ENCODE peak calls at places on chromosomes 13 and 19, in four cellular contexts. Y, S, I and R are unnamed samples.

GRCh38 chr19:10433131-10433536 is 12.8 kb downstream of the PDE4A start:
- DNase-seq in S (no peak), Y (no peak), I (no peak), R (no peak)

GRCh38 chr19:33472696-33473624 is 48.6 kb downstream of the PEPD start:
- DNase-seq in Y (no peak), I (peak; percentile 81), S (peak; percentile 33), R (no peak)

GRCh38 chr13:93559718-93560117 is 333.1 kb downstream of the GPC6 start:
- DNase-seq in S (no peak), I (peak; percentile 45), Y (no peak), R (no peak)

GRCh38 chr13:103788061-103788652 is 721.9 kb upstream of the SLC10A2 start:
- DNase-seq in Y (no peak), I (no peak), S (no peak), R (no peak)

GRCh38 chr19:46759817-46760333 is 13.6 kb upstream of the STRN4 start:
- DNase-seq in S (no peak), I (peak; percentile 99), Y (no peak), R (no peak)

GRCh38 chr19:29507081-29507860 is 18.5 kb upstream of the VSTM2B start:
- DNase-seq in I (no peak), S (peak; percentile 58), Y (no peak), R (peak; percentile 37)

GRCh38 chr19:55118401-55118991 is 1.1 kb upstream of the PPP1R12C start:
- DNase-seq in Y (no peak), S (peak; percentile 77), I (no peak), R (peak; percentile 58)

GRCh38 chr13:111852701-111853100 is 214.2 kb upstream of the SOX1 start:
- DNase-seq in Y (no peak), I (no peak), S (no peak), R (no peak)

GRCh38 chr13:51324714-51325440 is 14.6 kb upstream of the SERPINE3 start:
- DNase-seq in Y (peak; percentile 20), I (no peak), S (no peak), R (no peak)

GRCh38 chr19:2887391-2887914 is 13.3 kb upstream of the ZNF57 start:
- DNase-seq in S (no peak), I (peak; percentile 86), Y (no peak), R (no peak)

GRCh38 chr13:51778407-51778806 is 25.6 kb downstream of the DHRS12 start:
- DNase-seq in S (no peak), I (no peak), Y (no peak), R (no peak)

GRCh38 chr19:49853852-49854849 is 3.2 kb downstream of the PTOV1 start:
- DNase-seq in I (no peak), S (no peak), Y (no peak), R (peak; percentile 39)

GRCh38 chr13:111204438-111205177 is 89.5 kb downstream of the ARHGEF7 start:
- DNase-seq in S (peak; percentile 70), I (peak; percentile 81), Y (no peak), R (no peak)

GRCh38 chr13:112849500-112849899 is 119.5 kb upstream of the MCF2L start:
- DNase-seq in S (no peak), Y (no peak), I (no peak), R (no peak)

GRCh38 chr13:43242040-43242439 is 218.7 kb downstream of the DNAJC15 start:
- DNase-seq in S (no peak), Y (no peak), I (no peak), R (no peak)

GRCh38 chr19:58154287-58154678 is 3.7 kb upstream of the ZNF329 start:
- DNase-seq in S (peak; percentile 65), I (peak; percentile 54), Y (peak; percentile 18), R (peak; percentile 50)

GRCh38 chr19:48607359-48607755 is 815 bp downstream of the SPACA4 start:
- DNase-seq in Y (no peak), I (no peak), S (no peak), R (no peak)

GRCh38 chr19:48609571-48610108 is 3.1 kb downstream of the SPACA4 start:
- DNase-seq in Y (no peak), S (no peak), I (no peak), R (no peak)

GRCh38 chr19:48606463-48607358 is at the start of gene SPACA4:
- DNase-seq in Y (no peak), I (no peak), S (no peak), R (no peak)

GRCh38 chr19:48611872-48612271 is 3.0 kb downstream of the FAM83E start:
- DNase-seq in Y (no peak), S (no peak), I (no peak), R (no peak)

GRCh38 chr19:48608798-48609263 is 2.3 kb downstream of the SPACA4 start:
- DNase-seq in Y (no peak), I (peak; percentile 39), S (no peak), R (peak; percentile 68)
- TF ChIP-seq CTCF in Y (peak; percentile 85), I (peak; percentile 58), S (peak; percentile 41), R (peak; percentile 33)

GRCh38 chr19:38662508-38663155 is 15.2 kb downstream of the ACTN4 start:
- DNase-seq in S (no peak), I (no peak), Y (no peak), R (no peak)

GRCh38 chr19:38664503-38665211 is 17.2 kb downstream of the ACTN4 start:
- DNase-seq in S (no peak), I (no peak), Y (no peak), R (no peak)

GRCh38 chr19:38661996-38662395 is 14.5 kb downstream of the ACTN4 start:
- DNase-seq in Y (no peak), S (no peak), I (no peak), R (peak; percentile 27)

GRCh38 chr19:38663957-38664502 is 16.6 kb downstream of the ACTN4 start:
- DNase-seq in Y (no peak), I (no peak), S (no peak), R (peak; percentile 52)

GRCh38 chr19:38663156-38663651 is 15.8 kb downstream of the ACTN4 start:
- DNase-seq in Y (no peak), S (no peak), I (no peak), R (no peak)
- H3K4me3 ChIP-seq in Y (no peak overlapping the region), S (no peak overlapping the region), I (no peak overlapping the region), R (no peak overlapping the region)

GRCh38 chr13:41007359-41008118 is 11.6 kb downstream of the ELF1 start:
- DNase-seq in S (no peak), Y (no peak), I (no peak), R (no peak)
- TF ChIP-seq CTCF in S (no peak), Y (no peak), I (no peak), R (no peak)

GRCh38 chr19:38004505-38005223 is 97.7 kb downstream of the SIPA1L3 start:
- DNase-seq in Y (peak; percentile 73), I (peak; percentile 98), S (peak; percentile 76), R (peak; percentile 63)

GRCh38 chr19:38005224-38005614 is 98.2 kb downstream of the SIPA1L3 start:
- DNase-seq in S (no peak), Y (no peak), I (no peak), R (no peak)

GRCh38 chr19:38001158-38001781 is 94.3 kb downstream of the SIPA1L3 start:
- DNase-seq in S (no peak), I (no peak), Y (no peak), R (no peak)

GRCh38 chr19:38004100-38004504 is 97.1 kb downstream of the SIPA1L3 start:
- DNase-seq in Y (no peak), I (no peak), S (no peak), R (no peak)

DNA sequence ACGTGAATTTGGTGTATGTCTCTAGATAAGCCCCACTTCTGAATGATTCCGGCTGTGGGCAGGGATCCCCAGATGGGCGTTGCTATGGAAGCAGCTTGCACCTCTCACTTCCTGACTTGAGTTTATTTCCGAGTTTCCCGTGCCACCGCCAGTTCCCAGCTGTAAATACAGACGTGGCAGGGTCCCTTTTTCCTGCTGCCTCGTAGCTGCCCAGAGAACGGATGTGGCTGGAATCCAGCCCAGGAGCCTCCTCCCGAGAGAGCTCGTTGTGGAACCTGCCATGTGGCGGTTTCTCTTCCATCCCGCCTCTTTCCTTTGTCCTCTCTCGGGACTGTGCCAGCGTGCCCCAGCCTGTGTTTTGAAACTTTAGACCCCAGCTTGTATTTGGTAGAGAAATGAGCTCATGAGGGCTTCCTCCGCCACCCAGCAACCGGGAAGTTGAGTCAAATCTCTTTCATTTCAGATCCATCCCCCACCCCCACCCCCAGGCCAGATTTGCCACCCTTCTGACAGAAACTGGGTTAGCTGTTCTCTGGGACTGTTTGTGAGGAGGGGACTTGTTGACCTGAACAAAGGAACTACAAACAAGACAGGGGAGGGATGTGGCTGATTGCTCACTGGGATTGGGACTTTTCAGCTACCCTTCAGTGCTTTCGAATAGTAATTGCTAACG is 96.6 kb downstream of the SIPA1L3 start:
- DNase-seq in I (peak; percentile 81), S (peak; percentile 73), Y (peak; percentile 72), R (peak; percentile 74)
- H3K4me3 ChIP-seq in I (peak overlapping the region; percentile 63), S (peak overlapping the region; percentile 42), Y (peak overlapping the region; percentile 43), R (no peak overlapping the region)

GRCh38 chr13:50187352-50188029 is 172.2 kb downstream of the KCNRG start:
- DNase-seq in S (no peak), I (no peak), Y (no peak), R (no peak)

GRCh38 chr13:50191004-50191403 is 175.8 kb downstream of the KCNRG start:
- DNase-seq in I (no peak), S (no peak), Y (no peak), R (no peak)

GRCh38 chr13:50188696-50189095 is 173.5 kb downstream of the KCNRG start:
- DNase-seq in I (no peak), Y (no peak), S (no peak), R (no peak)

GRCh38 chr13:50192272-50192813 is 177.1 kb downstream of the KCNRG start:
- DNase-seq in I (no peak), S (no peak), Y (no peak), R (no peak)

DNA sequence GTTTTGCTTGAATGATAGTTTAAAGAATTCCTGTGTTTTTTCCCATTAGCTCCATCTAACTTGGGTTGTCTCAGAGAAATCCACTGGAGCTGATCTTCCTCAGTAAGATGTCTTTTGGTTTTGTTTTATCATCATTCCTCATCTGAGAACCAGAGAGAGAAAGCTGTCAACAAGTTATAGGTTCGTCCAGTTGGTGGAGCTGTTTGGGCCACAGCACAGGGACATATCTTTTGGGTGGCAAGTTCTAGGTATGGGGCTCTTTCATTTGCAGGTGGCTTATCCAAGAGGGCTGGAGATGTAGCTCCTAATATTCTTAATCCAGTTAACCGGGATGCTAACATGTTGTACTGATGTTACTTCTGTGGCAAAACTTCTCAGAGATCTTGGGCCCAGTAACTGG is 174.2 kb downstream of the KCNRG start:
- DNase-seq in I (no peak), Y (no peak), S (no peak), R (no peak)
- TF ChIP-seq CTCF in I (no peak), Y (peak; percentile 23), S (no peak), R (no peak)